ENCODE peak calls at places on chromosomes 5 and 9, in seven cellular contexts. Z is colonic mucosa, X is B cell, Q is fibroblast of pulmonary artery, C is BE2C, M is heart left ventricle, B is HCT116. P is an unnamed sample.

GRCh38 chr5:150181035-150181434 is 8.8 kb upstream of the SLC6A7 start:
- DNase-seq in Z (peak; percentile 74), X (no peak), Q (no peak), C (no peak), M (no peak), B (no peak), P (no peak)

GRCh38 chr9:77985996-77986395 is 45.6 kb downstream of the GNAQ start:
- DNase-seq in Z (no peak), X (no peak), Q (no peak), C (no peak), M (no peak), B (no peak), P (no peak)

GRCh38 chr9:127923046-127923445 is 6.2 kb upstream of the ST6GALNAC4 start:
- DNase-seq in Z (no peak), X (no peak), Q (no peak), C (peak; percentile 61), M (no peak), B (no peak), P (no peak)

GRCh38 chr5:168364738-168365550 is 73.5 kb downstream of the WWC1 start:
- DNase-seq in Z (no peak), X (no peak), Q (peak; percentile 42), C (no peak), M (no peak), B (no peak), P (no peak)

GRCh38 chr5:159324097-159324760 is 6.1 kb downstream of the IL12B start:
- DNase-seq in Z (no peak), X (no peak), Q (no peak), C (no peak), M (no peak), B (no peak), P (no peak)

GRCh38 chr5:141476132-141476909 is 555 bp downstream of the PCDHGC3 start:
- DNase-seq in Z (peak; percentile 63), X (no peak), Q (peak; percentile 82), C (peak; percentile 50), M (peak; percentile 74), B (no peak), P (no peak)

GRCh38 chr9:123749580-123750202 is 180.2 kb downstream of the DENND1A start:
- DNase-seq in Z (no peak), X (peak; percentile 45), Q (no peak), C (no peak), M (no peak), B (no peak), P (no peak)

GRCh38 chr9:72300884-72301283 is 64.1 kb downstream of the ZFAND5 start:
- DNase-seq in Z (no peak), X (no peak), Q (no peak), C (no peak), M (no peak), B (no peak), P (no peak)

GRCh38 chr5:30063503-30063902 is 1130.0 kb upstream of the CDH6 start:
- DNase-seq in Z (no peak), X (no peak), Q (no peak), C (no peak), M (no peak), B (no peak), P (no peak)

GRCh38 chr9:131473891-131474290 is 28.8 kb upstream of the POMT1 start:
- DNase-seq in Z (no peak), X (no peak), Q (no peak), C (no peak), M (no peak), B (no peak), P (no peak)

GRCh38 chr9:82991684-82992083 is 71.3 kb downstream of the RASEF start:
- DNase-seq in Z (no peak), X (no peak), Q (no peak), C (peak; percentile 24), M (no peak), B (no peak), P (no peak)

GRCh38 chr5:53302524-53302923 is 177.9 kb upstream of the FST start:
- DNase-seq in Z (no peak), X (no peak), Q (peak; percentile 42), C (no peak), M (no peak), B (no peak), P (no peak)

GRCh38 chr9:107674937-107675277 is 185.3 kb upstream of the KLF4 start:
- DNase-seq in Z (no peak), X (no peak), Q (no peak), C (no peak), M (no peak), B (no peak), P (no peak)

GRCh38 chr5:75522542-75522941 is 10.9 kb downstream of the POLK start:
- DNase-seq in Z (no peak), X (no peak), Q (peak; percentile 3), C (no peak), M (no peak), B (no peak), P (no peak)

GRCh38 chr5:34534237-34535108 is 121.7 kb upstream of the RAI14 start:
- DNase-seq in Z (no peak), X (no peak), Q (peak; percentile 92), C (no peak), M (no peak), B (no peak), P (no peak)

GRCh38 chr9:101427957-101428655 is 7.5 kb downstream of the ALDOB start:
- DNase-seq in Z (no peak), X (no peak), Q (no peak), C (no peak), M (no peak), B (no peak), P (no peak)

GRCh38 chr9:71795097-71795807 is 26.9 kb upstream of the CEMIP2 start:
- DNase-seq in Z (no peak), X (peak; percentile 55), Q (no peak), C (no peak), M (no peak), B (no peak), P (no peak)

DNA sequence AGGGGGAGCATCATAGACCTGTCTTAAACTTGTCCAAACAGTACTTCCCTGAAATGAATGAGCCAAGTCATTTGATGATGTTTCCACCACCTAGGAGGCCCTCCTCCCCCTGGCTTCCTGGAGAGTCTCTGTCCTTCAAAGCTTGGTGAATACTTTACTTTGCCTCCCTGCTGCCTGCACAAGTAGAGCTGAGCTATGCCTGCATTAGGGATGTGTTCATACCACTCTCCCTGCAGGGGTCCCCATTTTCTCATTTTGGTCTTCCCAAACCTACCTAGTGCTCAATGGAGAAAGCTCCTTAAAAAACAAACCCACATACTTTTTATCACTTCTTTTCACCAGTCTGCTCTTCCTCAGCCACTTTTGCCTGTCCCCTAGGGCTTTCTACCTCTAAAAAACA is 7.7 kb downstream of the CCNI2 start:
- DNase-seq in Z (no peak), X (no peak), Q (peak; percentile 50), C (no peak), M (no peak), B (no peak), P (no peak)
- TF ChIP-seq CTCF in Z (no peak), X (no peak), Q (peak; percentile 28), C (peak; percentile 60), M (no peak), B (peak; percentile 22), P (no peak)

DNA sequence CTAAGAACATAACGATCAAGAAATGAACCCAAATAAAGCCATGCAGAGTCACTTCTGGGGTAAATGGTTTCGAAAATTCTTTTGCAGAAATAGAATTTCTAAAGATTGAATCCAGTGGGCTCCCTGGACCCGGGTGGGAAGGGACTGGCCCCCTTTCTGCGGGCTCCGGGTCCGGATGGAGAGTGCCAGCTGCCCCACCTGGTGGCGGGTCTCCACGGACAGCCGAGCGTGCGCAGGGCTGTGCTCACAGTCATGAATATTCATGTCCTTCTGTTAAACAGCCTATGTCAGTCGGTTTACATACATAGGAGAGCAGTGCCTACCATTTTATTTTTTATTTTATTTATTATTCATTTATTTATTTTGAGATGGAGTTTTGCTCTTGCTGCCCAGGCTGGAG is 4.7 kb upstream of the PPP1R26 start:
- DNase-seq in Z (no peak), X (peak; percentile 38), Q (peak; percentile 16), C (peak; percentile 77), M (no peak), B (peak; percentile 19), P (no peak)
- TF ChIP-seq CTCF in Z (no peak), X (peak; percentile 32), Q (peak; percentile 43), C (peak; percentile 80), M (peak; percentile 45), B (peak; percentile 82), P (no peak)

GRCh38 chr9:137534256-137535119 is 15.7 kb downstream of the PNPLA7 start:
- DNase-seq in Z (peak; percentile 59), X (no peak), Q (peak; percentile 73), C (peak; percentile 43), M (no peak), B (peak; percentile 59), P (no peak)

GRCh38 chr9:137535120-137535428 is 15.1 kb downstream of the PNPLA7 start:
- DNase-seq in Z (no peak), X (no peak), Q (no peak), C (no peak), M (no peak), B (no peak), P (no peak)

DNA sequence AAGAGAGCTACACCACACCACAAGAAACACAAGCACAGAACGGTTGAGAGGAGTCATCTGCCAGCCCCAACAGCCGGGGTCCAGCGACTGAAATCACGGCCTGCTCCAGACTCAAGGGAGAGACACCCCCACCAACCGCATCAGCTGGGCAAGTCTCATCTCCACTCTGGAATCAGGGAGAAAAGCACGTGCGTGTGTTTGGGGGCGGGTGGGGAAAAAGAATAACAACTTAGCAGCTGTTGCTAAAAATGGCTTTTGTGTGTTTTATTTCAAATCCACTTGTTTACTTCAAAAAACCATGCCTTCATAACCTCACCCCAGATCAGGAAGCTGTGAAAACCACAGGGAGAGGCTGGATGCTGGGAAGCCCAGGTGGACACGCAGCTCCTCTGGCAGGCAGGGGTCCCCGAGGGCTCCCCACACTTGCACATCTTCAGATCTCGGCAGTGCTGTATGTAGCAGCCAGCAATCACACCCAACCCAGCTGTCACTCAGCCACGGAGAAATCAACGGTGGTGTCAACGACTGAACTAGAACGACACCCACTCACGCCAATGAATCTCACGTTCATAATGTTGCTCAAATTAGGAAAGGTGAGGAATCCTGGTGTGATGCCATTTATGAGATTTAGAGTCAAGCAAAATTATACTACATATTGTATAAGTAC is 19.0 kb downstream of the PNPLA7 start:
- DNase-seq in Z (no peak), X (no peak), Q (no peak), C (no peak), M (no peak), B (no peak), P (no peak)
- TF ChIP-seq CTCF in Z (no peak), X (no peak), Q (no peak), C (no peak), M (no peak), B (no peak), P (no peak)

GRCh38 chr5:103804714-103805113 is 242.1 kb upstream of the NUDT12 start:
- DNase-seq in Z (no peak), X (no peak), Q (no peak), C (no peak), M (no peak), B (no peak), P (no peak)

DNA sequence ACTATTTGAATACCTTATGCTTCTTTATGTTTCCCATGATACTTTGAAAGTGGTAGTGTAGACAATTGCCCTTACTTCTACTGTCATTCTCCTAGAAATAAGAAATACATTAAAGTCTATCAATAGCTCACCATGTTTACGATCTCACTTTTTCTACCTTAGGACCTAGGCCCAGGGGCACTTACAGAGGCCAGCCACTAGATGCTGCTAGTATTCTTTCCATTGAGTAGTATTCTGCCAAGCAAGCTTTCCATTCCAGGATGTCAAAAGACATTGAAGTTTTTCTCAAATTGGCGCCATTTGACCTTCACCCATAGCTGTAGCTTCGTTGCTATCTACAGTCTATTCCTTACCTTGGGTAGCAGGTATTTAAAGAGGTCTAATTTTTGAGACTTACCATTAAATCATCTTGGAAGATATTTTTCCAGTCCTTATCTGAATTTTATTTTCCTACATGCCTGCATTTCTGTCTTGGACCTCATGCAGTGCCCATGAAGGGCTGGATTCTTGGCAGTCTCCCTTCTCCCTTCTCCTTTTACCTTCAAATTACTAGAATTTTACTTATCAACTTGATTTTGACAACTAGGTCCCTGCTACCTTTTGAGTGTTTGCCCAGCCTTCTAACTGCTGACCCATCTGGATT is 246.0 kb upstream of the NUDT12 start:
- DNase-seq in Z (peak; percentile 21), X (no peak), Q (peak; percentile 55), C (peak; percentile 53), M (no peak), B (peak; percentile 61), P (no peak)
- TF ChIP-seq CTCF in Z (peak; percentile 81), X (no peak), Q (peak; percentile 95), C (peak; percentile 100), M (peak; percentile 39), B (peak; percentile 98), P (no peak)

P was measured in natural killer cell.